ENCODE peak calls at places on chromosomes 11 and 22, in ten cellular contexts. One of them, this sample, is unnamed.

GRCh38 chr22:33329398-33329797 is 271.2 kb upstream of the SYN3 start:
- DNase-seq in endothelial cell: no peak
- DNase-seq in AG09309: no peak
- DNase-seq in ovary: no peak
- DNase-seq in ascending aorta: no peak
- DNase-seq in H9: no peak
- DNase-seq in kidney epithelial cell: no peak
- DNase-seq in dorsolateral prefrontal cortex: no peak
- DNase-seq in activated CD8-positive, alpha-beta T cell treated with anti-CD3 and anti-CD28 coated beads for 36 hours: no peak
- DNase-seq in stomach: no peak
- DNase-seq in this sample: no peak

GRCh38 chr11:10504490-10504889 is 36.5 kb downstream of the RNF141 start:
- DNase-seq in endothelial cell: no peak
- DNase-seq in AG09309: no peak
- DNase-seq in ovary: no peak
- DNase-seq in ascending aorta: no peak
- DNase-seq in H9: no peak
- DNase-seq in kidney epithelial cell: no peak
- DNase-seq in dorsolateral prefrontal cortex: no peak
- DNase-seq in activated CD8-positive, alpha-beta T cell treated with anti-CD3 and anti-CD28 coated beads for 36 hours: no peak
- DNase-seq in stomach: no peak
- DNase-seq in this sample: no peak

GRCh38 chr22:36775589-36775965 is 342 bp downstream of the IFT27 start:
- DNase-seq in endothelial cell: peak; percentile 48
- DNase-seq in AG09309: no peak
- DNase-seq in ovary: peak; percentile 39
- DNase-seq in ascending aorta: peak; percentile 69
- DNase-seq in H9: no peak
- DNase-seq in kidney epithelial cell: no peak
- DNase-seq in dorsolateral prefrontal cortex: peak; percentile 54
- DNase-seq in activated CD8-positive, alpha-beta T cell treated with anti-CD3 and anti-CD28 coated beads for 36 hours: peak; percentile 62
- DNase-seq in stomach: peak; percentile 44
- DNase-seq in this sample: peak; percentile 32

GRCh38 chr11:70531281-70532065 is 133.1 kb downstream of the CTTN start:
- DNase-seq in endothelial cell: no peak
- DNase-seq in AG09309: no peak
- DNase-seq in ovary: no peak
- DNase-seq in ascending aorta: no peak
- DNase-seq in H9: no peak
- DNase-seq in kidney epithelial cell: no peak
- DNase-seq in dorsolateral prefrontal cortex: no peak
- DNase-seq in activated CD8-positive, alpha-beta T cell treated with anti-CD3 and anti-CD28 coated beads for 36 hours: no peak
- DNase-seq in stomach: no peak
- DNase-seq in this sample: no peak

GRCh38 chr11:123559418-123559817 is 95.0 kb downstream of the SCN3B start:
- DNase-seq in endothelial cell: no peak
- DNase-seq in AG09309: no peak
- DNase-seq in ovary: no peak
- DNase-seq in ascending aorta: no peak
- DNase-seq in H9: no peak
- DNase-seq in kidney epithelial cell: no peak
- DNase-seq in dorsolateral prefrontal cortex: no peak
- DNase-seq in activated CD8-positive, alpha-beta T cell treated with anti-CD3 and anti-CD28 coated beads for 36 hours: no peak
- DNase-seq in stomach: no peak
- DNase-seq in this sample: no peak

GRCh38 chr11:116366980-116367640 is 405.7 kb downstream of the BUD13 start:
- DNase-seq in endothelial cell: peak; percentile 35
- DNase-seq in AG09309: no peak
- DNase-seq in ovary: no peak
- DNase-seq in ascending aorta: no peak
- DNase-seq in H9: peak; percentile 56
- DNase-seq in kidney epithelial cell: peak; percentile 10
- DNase-seq in dorsolateral prefrontal cortex: no peak
- DNase-seq in activated CD8-positive, alpha-beta T cell treated with anti-CD3 and anti-CD28 coated beads for 36 hours: no peak
- DNase-seq in stomach: no peak
- DNase-seq in this sample: no peak

GRCh38 chr11:83115992-83116641 is 40.8 kb upstream of the PCF11 start:
- DNase-seq in endothelial cell: no peak
- DNase-seq in AG09309: no peak
- DNase-seq in ovary: no peak
- DNase-seq in ascending aorta: no peak
- DNase-seq in H9: no peak
- DNase-seq in kidney epithelial cell: no peak
- DNase-seq in dorsolateral prefrontal cortex: no peak
- DNase-seq in activated CD8-positive, alpha-beta T cell treated with anti-CD3 and anti-CD28 coated beads for 36 hours: no peak
- DNase-seq in stomach: no peak
- DNase-seq in this sample: no peak

GRCh38 chr11:123841189-123841588 is 35.0 kb upstream of the OR6M1 start:
- DNase-seq in endothelial cell: no peak
- DNase-seq in AG09309: no peak
- DNase-seq in ovary: no peak
- DNase-seq in ascending aorta: no peak
- DNase-seq in H9: no peak
- DNase-seq in kidney epithelial cell: no peak
- DNase-seq in dorsolateral prefrontal cortex: no peak
- DNase-seq in activated CD8-positive, alpha-beta T cell treated with anti-CD3 and anti-CD28 coated beads for 36 hours: peak; percentile 16
- DNase-seq in stomach: no peak
- DNase-seq in this sample: no peak

GRCh38 chr11:2387266-2387982 is 10.3 kb downstream of the CD81 start:
- DNase-seq in endothelial cell: no peak
- DNase-seq in AG09309: no peak
- DNase-seq in ovary: peak; percentile 55
- DNase-seq in ascending aorta: no peak
- DNase-seq in H9: no peak
- DNase-seq in kidney epithelial cell: peak; percentile 16
- DNase-seq in dorsolateral prefrontal cortex: peak; percentile 57
- DNase-seq in activated CD8-positive, alpha-beta T cell treated with anti-CD3 and anti-CD28 coated beads for 36 hours: peak; percentile 39
- DNase-seq in stomach: no peak
- DNase-seq in this sample: no peak

GRCh38 chr11:16173798-16174197 is 182.5 kb downstream of the SOX6 start:
- DNase-seq in endothelial cell: no peak
- DNase-seq in AG09309: no peak
- DNase-seq in ovary: no peak
- DNase-seq in ascending aorta: no peak
- DNase-seq in H9: no peak
- DNase-seq in kidney epithelial cell: no peak
- DNase-seq in dorsolateral prefrontal cortex: no peak
- DNase-seq in activated CD8-positive, alpha-beta T cell treated with anti-CD3 and anti-CD28 coated beads for 36 hours: no peak
- DNase-seq in stomach: no peak
- DNase-seq in this sample: no peak

GRCh38 chr11:68314203-68314885 is 2.0 kb downstream of the LRP5 start:
- DNase-seq in endothelial cell: no peak
- DNase-seq in AG09309: no peak
- DNase-seq in ovary: no peak
- DNase-seq in ascending aorta: no peak
- DNase-seq in H9: peak; percentile 47
- DNase-seq in kidney epithelial cell: no peak
- DNase-seq in dorsolateral prefrontal cortex: no peak
- DNase-seq in activated CD8-positive, alpha-beta T cell treated with anti-CD3 and anti-CD28 coated beads for 36 hours: no peak
- DNase-seq in stomach: no peak
- DNase-seq in this sample: no peak

GRCh38 chr11:68313574-68314202 is 1.3 kb downstream of the LRP5 start:
- DNase-seq in endothelial cell: no peak
- DNase-seq in AG09309: no peak
- DNase-seq in ovary: no peak
- DNase-seq in ascending aorta: no peak
- DNase-seq in H9: peak; percentile 36
- DNase-seq in kidney epithelial cell: no peak
- DNase-seq in dorsolateral prefrontal cortex: no peak
- DNase-seq in activated CD8-positive, alpha-beta T cell treated with anti-CD3 and anti-CD28 coated beads for 36 hours: no peak
- DNase-seq in stomach: no peak
- DNase-seq in this sample: no peak

GRCh38 chr11:68312780-68313573 is 586 bp downstream of the LRP5 start:
- DNase-seq in endothelial cell: no peak
- DNase-seq in AG09309: no peak
- DNase-seq in ovary: no peak
- DNase-seq in ascending aorta: no peak
- DNase-seq in H9: no peak
- DNase-seq in kidney epithelial cell: no peak
- DNase-seq in dorsolateral prefrontal cortex: no peak
- DNase-seq in activated CD8-positive, alpha-beta T cell treated with anti-CD3 and anti-CD28 coated beads for 36 hours: peak; percentile 36
- DNase-seq in stomach: no peak
- DNase-seq in this sample: peak; percentile 78

GRCh38 chr11:68311155-68312116 is 955 bp upstream of the LRP5 start:
- DNase-seq in endothelial cell: no peak
- DNase-seq in AG09309: no peak
- DNase-seq in ovary: no peak
- DNase-seq in ascending aorta: no peak
- DNase-seq in H9: peak; percentile 40
- DNase-seq in kidney epithelial cell: no peak
- DNase-seq in dorsolateral prefrontal cortex: no peak
- DNase-seq in activated CD8-positive, alpha-beta T cell treated with anti-CD3 and anti-CD28 coated beads for 36 hours: no peak
- DNase-seq in stomach: no peak
- DNase-seq in this sample: no peak

GRCh38 chr11:68312117-68312779 is at the start of gene LRP5:
- DNase-seq in endothelial cell: peak; percentile 38
- DNase-seq in AG09309: no peak
- DNase-seq in ovary: peak; percentile 43
- DNase-seq in ascending aorta: no peak
- DNase-seq in H9: no peak
- DNase-seq in kidney epithelial cell: no peak
- DNase-seq in dorsolateral prefrontal cortex: no peak
- DNase-seq in activated CD8-positive, alpha-beta T cell treated with anti-CD3 and anti-CD28 coated beads for 36 hours: peak; percentile 27
- DNase-seq in stomach: no peak
- DNase-seq in this sample: peak; percentile 84
- TF ChIP-seq CTCF in endothelial cell: no peak
- TF ChIP-seq CTCF in AG09309: no peak
- TF ChIP-seq CTCF in ovary: no peak
- TF ChIP-seq CTCF in ascending aorta: no peak
- TF ChIP-seq CTCF in H9: no peak
- TF ChIP-seq CTCF in kidney epithelial cell: no peak
- TF ChIP-seq CTCF in dorsolateral prefrontal cortex: no peak
- TF ChIP-seq CTCF in activated CD8-positive, alpha-beta T cell treated with anti-CD3 and anti-CD28 coated beads for 36 hours: no peak
- TF ChIP-seq CTCF in stomach: no peak
- TF ChIP-seq CTCF in this sample: no peak

DNA sequence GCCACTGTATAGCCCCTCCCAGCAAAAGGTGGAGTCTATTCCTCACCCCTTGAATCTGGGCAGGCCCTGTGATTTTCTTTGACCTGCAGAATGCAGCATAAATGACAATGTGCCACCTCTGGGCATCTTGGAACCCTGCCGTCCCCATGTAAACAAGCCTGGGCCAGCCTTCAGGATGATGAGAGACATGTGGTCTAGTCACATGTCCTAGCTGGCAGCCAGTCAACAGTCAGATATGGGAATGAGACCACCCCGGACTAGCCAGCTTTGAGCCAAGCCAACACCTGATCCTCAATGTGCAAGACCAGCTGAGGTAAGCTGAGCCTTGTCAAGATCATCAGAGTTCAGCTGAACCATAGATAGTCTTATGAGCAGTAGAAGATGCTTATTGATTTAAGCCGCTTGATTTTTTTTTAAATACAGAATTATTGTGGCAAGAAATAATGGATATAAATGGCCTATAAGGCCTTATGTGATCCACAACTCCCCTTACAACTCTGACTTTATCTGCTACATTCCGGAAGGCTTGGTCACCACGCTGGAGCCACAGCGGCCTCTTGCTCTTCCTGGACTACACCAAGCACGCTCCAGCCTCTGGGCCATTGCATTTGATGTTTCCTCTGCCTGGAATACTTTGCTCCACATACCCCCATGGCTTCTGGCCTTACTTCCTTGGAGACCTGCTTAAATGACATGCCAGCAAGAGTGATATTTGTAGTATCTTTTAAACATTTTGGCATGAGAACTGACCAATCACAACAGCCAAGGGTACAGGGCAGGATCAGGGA is 225.9 kb upstream of the SESN3 start:
- DNase-seq in endothelial cell: no peak
- DNase-seq in AG09309: no peak
- DNase-seq in ovary: no peak
- DNase-seq in ascending aorta: no peak
- DNase-seq in H9: no peak
- DNase-seq in kidney epithelial cell: no peak
- DNase-seq in dorsolateral prefrontal cortex: no peak
- DNase-seq in activated CD8-positive, alpha-beta T cell treated with anti-CD3 and anti-CD28 coated beads for 36 hours: no peak
- DNase-seq in stomach: no peak
- DNase-seq in this sample: no peak
- TF ChIP-seq CTCF in endothelial cell: no peak
- TF ChIP-seq CTCF in AG09309: no peak
- TF ChIP-seq CTCF in ovary: no peak
- TF ChIP-seq CTCF in ascending aorta: no peak
- TF ChIP-seq CTCF in H9: no peak
- TF ChIP-seq CTCF in kidney epithelial cell: no peak
- TF ChIP-seq CTCF in dorsolateral prefrontal cortex: no peak
- TF ChIP-seq CTCF in activated CD8-positive, alpha-beta T cell treated with anti-CD3 and anti-CD28 coated beads for 36 hours: no peak
- TF ChIP-seq CTCF in stomach: no peak
- TF ChIP-seq CTCF in this sample: no peak

GRCh38 chr22:35732116-35732515 is 14.4 kb downstream of the APOL5 start:
- DNase-seq in endothelial cell: no peak
- DNase-seq in AG09309: no peak
- DNase-seq in ovary: no peak
- DNase-seq in ascending aorta: no peak
- DNase-seq in H9: no peak
- DNase-seq in kidney epithelial cell: no peak
- DNase-seq in dorsolateral prefrontal cortex: no peak
- DNase-seq in activated CD8-positive, alpha-beta T cell treated with anti-CD3 and anti-CD28 coated beads for 36 hours: no peak
- DNase-seq in stomach: no peak
- DNase-seq in this sample: no peak

GRCh38 chr22:35735622-35736021 is 17.9 kb downstream of the APOL5 start:
- DNase-seq in endothelial cell: no peak
- DNase-seq in AG09309: no peak
- DNase-seq in ovary: no peak
- DNase-seq in ascending aorta: peak; percentile 47
- DNase-seq in H9: no peak
- DNase-seq in kidney epithelial cell: no peak
- DNase-seq in dorsolateral prefrontal cortex: no peak
- DNase-seq in activated CD8-positive, alpha-beta T cell treated with anti-CD3 and anti-CD28 coated beads for 36 hours: no peak
- DNase-seq in stomach: no peak
- DNase-seq in this sample: no peak

GRCh38 chr22:35733036-35733435 is 15.4 kb downstream of the APOL5 start:
- DNase-seq in endothelial cell: no peak
- DNase-seq in AG09309: no peak
- DNase-seq in ovary: no peak
- DNase-seq in ascending aorta: no peak
- DNase-seq in H9: no peak
- DNase-seq in kidney epithelial cell: no peak
- DNase-seq in dorsolateral prefrontal cortex: no peak
- DNase-seq in activated CD8-positive, alpha-beta T cell treated with anti-CD3 and anti-CD28 coated beads for 36 hours: no peak
- DNase-seq in stomach: no peak
- DNase-seq in this sample: no peak

GRCh38 chr22:35734517-35734827 is 16.8 kb downstream of the APOL5 start:
- DNase-seq in endothelial cell: no peak
- DNase-seq in AG09309: no peak
- DNase-seq in ovary: no peak
- DNase-seq in ascending aorta: no peak
- DNase-seq in H9: no peak
- DNase-seq in kidney epithelial cell: no peak
- DNase-seq in dorsolateral prefrontal cortex: no peak
- DNase-seq in activated CD8-positive, alpha-beta T cell treated with anti-CD3 and anti-CD28 coated beads for 36 hours: no peak
- DNase-seq in stomach: no peak
- DNase-seq in this sample: no peak

GRCh38 chr22:35733742-35734516 is 16.3 kb downstream of the APOL5 start:
- DNase-seq in endothelial cell: no peak
- DNase-seq in AG09309: no peak
- DNase-seq in ovary: no peak
- DNase-seq in ascending aorta: no peak
- DNase-seq in H9: no peak
- DNase-seq in kidney epithelial cell: no peak
- DNase-seq in dorsolateral prefrontal cortex: no peak
- DNase-seq in activated CD8-positive, alpha-beta T cell treated with anti-CD3 and anti-CD28 coated beads for 36 hours: no peak
- DNase-seq in stomach: no peak
- DNase-seq in this sample: no peak
- TF ChIP-seq CTCF in endothelial cell: no peak
- TF ChIP-seq CTCF in AG09309: no peak
- TF ChIP-seq CTCF in ovary: no peak
- TF ChIP-seq CTCF in ascending aorta: no peak
- TF ChIP-seq CTCF in H9: no peak
- TF ChIP-seq CTCF in kidney epithelial cell: no peak
- TF ChIP-seq CTCF in dorsolateral prefrontal cortex: no peak
- TF ChIP-seq CTCF in activated CD8-positive, alpha-beta T cell treated with anti-CD3 and anti-CD28 coated beads for 36 hours: no peak
- TF ChIP-seq CTCF in stomach: no peak
- TF ChIP-seq CTCF in this sample: no peak

GRCh38 chr11:101003468-101003867 is 126.1 kb downstream of the PGR start:
- DNase-seq in endothelial cell: no peak
- DNase-seq in AG09309: no peak
- DNase-seq in ovary: no peak
- DNase-seq in ascending aorta: no peak
- DNase-seq in H9: peak; percentile 37
- DNase-seq in kidney epithelial cell: no peak
- DNase-seq in dorsolateral prefrontal cortex: no peak
- DNase-seq in activated CD8-positive, alpha-beta T cell treated with anti-CD3 and anti-CD28 coated beads for 36 hours: no peak
- DNase-seq in stomach: no peak
- DNase-seq in this sample: no peak
- TF ChIP-seq CTCF in endothelial cell: no peak
- TF ChIP-seq CTCF in AG09309: peak; percentile 16
- TF ChIP-seq CTCF in ovary: no peak
- TF ChIP-seq CTCF in ascending aorta: no peak
- TF ChIP-seq CTCF in H9: peak; percentile 43
- TF ChIP-seq CTCF in kidney epithelial cell: no peak
- TF ChIP-seq CTCF in dorsolateral prefrontal cortex: no peak
- TF ChIP-seq CTCF in activated CD8-positive, alpha-beta T cell treated with anti-CD3 and anti-CD28 coated beads for 36 hours: no peak
- TF ChIP-seq CTCF in stomach: no peak
- TF ChIP-seq CTCF in this sample: no peak